ENCODE peak calls at places on chromosomes 6 and 20, in six cellular contexts. U, H, T, D, K and W are unnamed samples. For H3K27me3, the result is how much of the 10 kb centered on the place peaks cover.

GRCh38 chr6:108565893-108566292 is 5.2 kb downstream of the FOXO3 start:
- DNase-seq in K (peak), D (peak), U (no peak), T (peak), H (no peak), W (no peak)

GRCh38 chr6:138036955-138037592 is 70.1 kb downstream of the PERP start:
- DNase-seq in D (no peak), T (peak), K (no peak), U (no peak), H (no peak), W (no peak)

GRCh38 chr6:129621252-129621651 is 88.7 kb downstream of the ARHGAP18 start:
- DNase-seq in H (no peak), T (no peak), D (no peak), K (no peak), U (no peak), W (no peak)

GRCh38 chr6:109187399-109188114 is 92.2 kb downstream of the CEP57L1 start:
- DNase-seq in H (peak), U (peak), T (peak), K (peak), D (peak), W (no peak)

GRCh38 chr20:10978019-10978702 is 304.4 kb upstream of the JAG1 start:
- DNase-seq in H (no peak), K (no peak), D (no peak), U (no peak), T (no peak), W (no peak)

GRCh38 chr6:136371951-136372350 is 82.3 kb upstream of the BCLAF1 start:
- DNase-seq in D (no peak), U (no peak), K (no peak), H (no peak), T (no peak), W (no peak)

GRCh38 chr20:64188682-64189529 is 24.7 kb downstream of the MYT1 start:
- DNase-seq in K (no peak), H (peak), T (peak), U (peak), D (peak), W (no peak)

GRCh38 chr6:31898200-31899011 is 908 bp upstream of the EHMT2 start:
- DNase-seq in T (peak), H (peak), U (peak), K (no peak), D (no peak), W (no peak)

GRCh38 chr6:95991906-95992305 is 23.9 kb upstream of the FUT9 start:
- DNase-seq in H (no peak), U (no peak), D (no peak), K (no peak), T (no peak), W (no peak)

GRCh38 chr20:19211661-19212523 is 550 bp upstream of the SLC24A3 start:
- DNase-seq in K (peak), D (peak), U (peak), H (peak), T (peak), W (no peak)

GRCh38 chr6:51934098-51934497 is 153.3 kb downstream of the PKHD1 start:
- DNase-seq in D (no peak), T (peak), H (peak), U (peak), K (no peak), W (no peak)

GRCh38 chr6:15874821-15875220 is 212.0 kb upstream of the DTNBP1 start:
- DNase-seq in T (peak), U (no peak), K (no peak), D (no peak), H (no peak), W (no peak)

GRCh38 chr6:7237653-7238190 is 75.3 kb downstream of the SSR1 start:
- DNase-seq in K (no peak), H (no peak), T (peak), U (no peak), D (no peak), W (no peak)

GRCh38 chr6:132401120-132401940 is at the start of gene MOXD1:
- DNase-seq in T (peak), K (peak), H (peak), U (peak), D (peak), W (no peak)

GRCh38 chr20:22617160-22617559 is 32.8 kb upstream of the FOXA2 start:
- DNase-seq in K (no peak), T (no peak), H (no peak), D (peak), U (no peak), W (no peak)

GRCh38 chr6:21508753-21509152 is 84.8 kb upstream of the SOX4 start:
- DNase-seq in T (no peak), K (no peak), D (no peak), H (no peak), U (no peak), W (no peak)

GRCh38 chr20:51910202-51911050 is 108.1 kb upstream of the SALL4 start:
- DNase-seq in D (no peak), T (no peak), U (peak), K (no peak), H (peak), W (peak)

GRCh38 chr20:57769756-57770155 is 59.9 kb upstream of the PMEPA1 start:
- DNase-seq in U (no peak), H (no peak), T (no peak), D (no peak), K (no peak), W (no peak)

GRCh38 chr20:36372671-36373070 is 66.5 kb downstream of the DLGAP4 start:
- DNase-seq in H (no peak), K (no peak), T (no peak), D (no peak), U (no peak), W (no peak)

GRCh38 chr6:106181664-106182418 is 95.7 kb downstream of the PRDM1 start:
- DNase-seq in K (no peak), H (no peak), U (no peak), T (peak), D (no peak), W (peak)

GRCh38 chr6:29005183-29005885 is at the start of gene ZNF311:
- DNase-seq in K (peak), U (peak), H (peak), D (peak), T (peak), W (no peak)

GRCh38 chr6:18920701-18921100 is 533.6 kb downstream of the RNF144B start:
- DNase-seq in H (no peak), D (no peak), K (no peak), U (no peak), T (no peak), W (no peak)

GRCh38 chr20:37500311-37500710 is 20.7 kb upstream of the NNAT start:
- DNase-seq in H (no peak), U (no peak), T (no peak), K (no peak), D (no peak), W (no peak)

GRCh38 chr20:50335105-50335504 is 144.5 kb downstream of the CEBPB start:
- DNase-seq in T (peak), H (peak), U (peak), K (no peak), D (peak), W (no peak)

GRCh38 chr6:7201732-7202541 is 94.2 kb downstream of the RREB1 start:
- DNase-seq in T (no peak), K (peak), U (no peak), D (no peak), H (no peak), W (no peak)

GRCh38 chr20:32478576-32478975 is 106.6 kb downstream of the NOL4L start:
- DNase-seq in U (no peak), T (no peak), K (no peak), D (no peak), H (no peak), W (no peak)

GRCh38 chr20:60206259-60206658 is 248.0 kb downstream of the CDH26 start:
- DNase-seq in U (peak), K (no peak), D (no peak), T (peak), H (peak), W (no peak)

GRCh38 chr6:168201383-168201782 is 118.2 kb downstream of the DACT2 start:
- DNase-seq in K (no peak), D (no peak), H (peak), T (no peak), U (peak), W (no peak)

GRCh38 chr6:20791074-20791473 is 256.8 kb downstream of the CDKAL1 start:
- DNase-seq in D (no peak), T (no peak), H (no peak), U (no peak), K (no peak), W (no peak)

GRCh38 chr6:117449549-117450439 is 24.1 kb upstream of the ROS1 start:
- DNase-seq in U (peak), T (peak), K (peak), D (peak), H (peak), W (no peak)

GRCh38 chr6:23533311-23533710 is 592.7 kb upstream of the NRSN1 start:
- DNase-seq in T (no peak), U (no peak), K (no peak), D (no peak), H (no peak), W (no peak)

GRCh38 chr6:72182337-72183246 is 296.2 kb downstream of the RIMS1 start:
- DNase-seq in T (peak), K (peak), H (peak), U (peak), D (peak), W (no peak)

DNA sequence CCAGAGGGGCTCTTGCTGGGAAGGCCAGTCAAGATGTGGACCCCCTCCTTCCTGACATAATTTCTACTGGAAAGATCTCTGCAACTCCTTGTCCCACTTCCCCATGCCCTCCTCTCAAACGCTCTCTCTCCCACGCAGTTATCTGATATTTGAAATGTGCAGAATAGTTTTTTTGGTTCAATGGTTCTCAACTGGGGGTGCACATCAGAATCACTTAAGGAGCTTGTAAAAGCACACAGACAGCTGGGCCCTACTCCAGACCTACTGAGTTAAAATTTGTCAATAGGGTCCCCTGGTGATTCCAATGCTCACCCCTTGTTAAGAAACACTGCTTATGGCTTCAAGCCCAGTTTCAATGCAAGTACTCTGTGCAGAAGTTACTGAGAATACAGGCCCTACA is 45.2 kb upstream of the KCNK16 start:
- DNase-seq in K (no peak), T (no peak), H (no peak), D (no peak), U (no peak), W (no peak)
- H3K27me3 ChIP-seq in K (under half), T (under half), H (under half), D (under half), U (under half), W (under half)

DNA sequence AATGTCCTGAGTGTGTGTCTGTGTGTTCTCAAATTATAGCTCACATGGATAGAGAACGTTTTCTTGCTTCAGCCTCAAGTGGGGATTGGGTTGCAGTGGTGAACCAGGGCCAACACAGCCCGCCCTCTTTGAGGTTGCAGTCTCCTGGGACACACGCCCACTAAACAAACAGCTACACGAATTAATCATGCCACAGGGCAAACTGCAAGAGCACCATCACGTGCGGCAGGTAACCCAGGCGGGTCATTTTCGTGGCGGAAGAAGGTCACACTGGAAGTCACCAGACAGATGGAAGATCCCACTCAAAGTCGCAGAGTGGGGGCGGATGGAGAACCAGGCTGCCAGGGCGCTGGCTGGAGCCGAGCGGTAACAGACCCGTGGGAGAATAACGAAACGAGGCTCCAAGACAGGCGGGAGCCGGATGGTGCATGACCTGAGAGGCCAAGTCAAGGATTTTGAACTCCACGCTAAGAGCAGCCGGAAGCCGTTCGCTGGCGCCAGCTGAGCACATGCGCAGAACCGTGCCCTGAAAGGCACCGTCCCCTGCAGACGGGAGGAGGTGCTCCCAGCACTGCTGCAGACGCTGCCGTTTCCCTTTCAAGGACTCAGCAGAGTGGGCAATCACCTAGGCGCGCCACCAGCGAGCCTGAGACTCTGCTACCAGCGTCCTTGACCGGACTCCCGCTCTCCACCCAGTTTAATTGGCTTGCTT is 10.7 kb downstream of the DLL1 start:
- DNase-seq in D (peak), T (peak), U (no peak), K (peak), H (no peak), W (no peak)
- H3K27me3 ChIP-seq in D (under half), T (under half), U (under half), K (under half), H (under half), W (under half)

DNA sequence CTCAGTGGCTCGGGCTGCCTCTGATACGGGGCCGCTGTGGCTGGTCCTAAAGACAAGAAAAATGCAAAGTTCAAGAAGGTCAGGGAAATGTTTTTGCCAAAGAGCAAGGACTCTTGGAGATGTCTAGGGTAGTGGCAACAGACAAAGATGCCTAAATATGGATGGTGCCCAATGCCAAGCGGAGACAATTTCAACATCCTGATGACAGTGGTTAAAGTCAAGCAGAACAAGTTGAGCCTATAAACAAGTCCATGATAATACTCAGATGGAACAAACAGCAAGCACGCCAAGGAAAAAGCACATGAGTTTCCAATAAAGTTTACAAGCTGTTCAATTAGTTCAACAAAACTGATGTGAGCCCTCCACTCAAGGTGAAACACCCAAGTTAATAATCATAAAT is 51.1 kb downstream of the SLC22A1 start:
- DNase-seq in K (no peak), D (no peak), H (no peak), U (no peak), T (no peak), W (no peak)
- H3K27me3 ChIP-seq in K (under half), D (under half), H (under half), U (under half), T (under half), W (under half)

DNA sequence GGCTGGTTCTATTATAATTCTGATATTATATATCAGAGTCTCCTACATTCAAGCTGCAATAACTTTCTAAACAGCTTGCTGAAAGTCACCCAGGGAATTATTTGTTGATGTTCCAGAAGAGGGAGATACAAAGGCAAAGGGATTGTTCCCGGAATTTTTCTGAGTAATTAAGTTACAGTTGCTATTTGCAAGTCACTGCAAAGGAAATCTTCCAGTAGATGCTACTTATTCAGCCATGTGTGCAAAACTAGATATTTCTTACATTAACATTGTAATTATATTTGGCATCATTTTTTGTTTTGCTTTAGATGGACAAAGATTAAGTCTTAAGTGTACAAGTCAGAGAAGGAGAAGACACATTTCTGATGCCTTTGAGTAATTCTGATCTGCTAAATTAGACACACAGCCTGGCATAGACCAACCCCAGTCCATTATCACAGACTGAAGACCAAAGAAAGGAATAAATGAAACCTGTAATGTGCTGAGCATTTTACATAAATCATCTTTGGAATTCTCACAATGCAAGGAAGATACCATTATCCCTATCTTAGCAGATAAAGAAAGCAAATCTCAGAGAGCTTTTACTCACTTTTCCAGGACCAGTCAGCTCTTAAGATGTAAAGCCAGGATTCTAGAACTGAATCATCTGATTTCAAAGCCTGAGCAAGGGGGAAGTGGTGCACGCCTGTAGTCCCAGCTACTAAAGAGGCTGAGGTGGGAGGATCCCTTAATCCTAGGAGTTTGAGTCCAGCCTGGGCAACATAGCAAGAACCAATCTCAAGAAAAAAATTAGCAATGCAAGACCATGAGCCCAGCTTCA is 62.6 kb upstream of the AKAP12 start:
- DNase-seq in K (no peak), T (no peak), D (no peak), H (no peak), U (no peak), W (no peak)
- H3K27me3 ChIP-seq in K (under half), T (under half), D (under half), H (under half), U (under half), W (under half)

DNA sequence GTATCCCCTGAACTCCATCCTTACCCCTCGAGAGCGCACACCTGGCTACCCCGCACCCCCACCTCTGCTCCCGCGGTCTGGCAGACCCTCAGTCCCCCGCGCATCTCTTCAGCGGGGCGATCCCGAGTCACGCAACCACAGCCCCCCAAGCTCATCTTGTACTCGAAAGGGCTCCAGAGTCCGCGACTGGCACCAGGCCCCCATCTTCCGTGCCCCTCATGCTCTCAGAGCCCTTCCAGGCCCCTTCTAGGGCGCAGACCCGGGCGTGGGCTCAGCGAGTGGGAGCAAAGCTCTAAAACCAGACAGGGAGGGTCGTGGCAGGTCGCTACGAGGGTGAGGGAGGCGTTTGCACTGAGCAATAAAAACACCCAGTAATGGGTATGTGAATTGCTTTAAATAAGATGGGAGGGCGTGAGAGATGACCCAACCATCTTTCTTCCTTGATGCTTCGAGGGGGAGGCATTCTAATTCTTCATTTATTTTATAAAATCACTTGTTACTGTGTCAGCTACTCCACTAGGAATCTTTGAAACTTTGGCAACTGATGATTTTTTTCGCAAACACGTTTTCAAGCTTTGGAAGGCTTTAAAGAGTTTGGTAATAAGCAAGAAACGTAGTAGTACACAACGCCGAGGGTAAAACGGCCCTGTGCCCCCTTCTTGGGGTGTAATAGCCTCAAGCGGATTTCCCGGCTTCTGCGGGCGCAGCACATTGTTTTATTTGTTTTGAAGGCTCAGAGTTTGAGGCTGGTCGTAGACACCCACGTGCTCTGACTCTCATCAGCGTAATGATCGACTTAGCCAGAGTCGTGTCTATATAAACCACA is 42.6 kb upstream of the SUPT3H start:
- DNase-seq in U (peak), T (peak), H (peak), K (peak), D (no peak), W (no peak)
- H3K27me3 ChIP-seq in U (half or more), T (under half), H (half or more), K (under half), D (half or more), W (under half)

GRCh38 chr20:44807684-44808056 is 2.7 kb downstream of the RIMS4 start:
- DNase-seq in T (no peak), K (no peak), U (no peak), H (no peak), D (no peak), W (no peak)

GRCh38 chr20:44803383-44803941 is 6.9 kb downstream of the RIMS4 start:
- DNase-seq in K (no peak), H (no peak), T (peak), D (no peak), U (no peak), W (no peak)

GRCh38 chr20:44805335-44805734 is 5.0 kb downstream of the RIMS4 start:
- DNase-seq in U (no peak), H (no peak), D (no peak), T (no peak), K (no peak), W (no peak)

GRCh38 chr20:44807051-44807683 is 3.2 kb downstream of the RIMS4 start:
- DNase-seq in K (no peak), D (no peak), T (no peak), U (no peak), H (no peak), W (no peak)

GRCh38 chr20:44805991-44806729 is 4.2 kb downstream of the RIMS4 start:
- DNase-seq in D (peak), T (peak), U (peak), K (peak), H (peak), W (no peak)
- H3K27me3 ChIP-seq in D (under half), T (under half), U (under half), K (under half), H (half or more), W (under half)

GRCh38 chr6:41477572-41477971 is 68.6 kb upstream of the FOXP4 start:
- DNase-seq in U (peak), D (no peak), H (peak), K (no peak), T (no peak), W (no peak)
- H3K27me3 ChIP-seq in U (under half), D (under half), H (under half), K (under half), T (under half), W (under half)

GRCh38 chr20:24695529-24696225 is 226.2 kb downstream of the SYNDIG1 start:
- DNase-seq in H (no peak), T (no peak), K (no peak), U (no peak), D (no peak), W (no peak)

GRCh38 chr20:24693466-24694156 is 224.2 kb downstream of the SYNDIG1 start:
- DNase-seq in H (no peak), T (no peak), U (no peak), D (no peak), K (no peak), W (no peak)

GRCh38 chr20:24694157-24694726 is 224.8 kb downstream of the SYNDIG1 start:
- DNase-seq in K (no peak), T (no peak), H (no peak), U (no peak), D (no peak), W (no peak)

GRCh38 chr20:24696396-24696795 is 227.0 kb downstream of the SYNDIG1 start:
- DNase-seq in U (no peak), T (no peak), K (no peak), H (no peak), D (no peak), W (no peak)

GRCh38 chr20:24694727-24695528 is 225.5 kb downstream of the SYNDIG1 start:
- DNase-seq in T (peak), U (no peak), H (no peak), D (peak), K (peak), W (no peak)
- H3K27me3 ChIP-seq in T (under half), U (under half), H (under half), D (under half), K (under half), W (under half)